ENCODE peak calls at places on chromosomes 6 and 20, in five cellular contexts. G is HS-27A, X is ureter, E is GM19239, H is mesothelial cell of epicardium. M is an unnamed sample.

GRCh38 chr6:107323133-107323785 is 136.1 kb downstream of the PDSS2 start:
- DNase-seq in G (no peak), X (no peak), H (no peak), E (no peak), M (no peak)

GRCh38 chr20:37506166-37506725 is 14.8 kb upstream of the NNAT start:
- DNase-seq in H (no peak), E (no peak), G (no peak), X (no peak), M (no peak)

GRCh38 chr20:57941572-57942381 is 232.0 kb upstream of the PMEPA1 start:
- DNase-seq in X (no peak), E (no peak), H (no peak), G (no peak), M (no peak)

GRCh38 chr6:138891255-138891986 is 95.5 kb downstream of the ECT2L start:
- DNase-seq in G (no peak), H (no peak), X (no peak), E (no peak), M (no peak)

GRCh38 chr6:57221936-57222683 is at the start of gene RAB23:
- DNase-seq in E (peak; percentile 69), X (peak; percentile 88), H (peak; percentile 81), G (peak; percentile 36), M (peak; percentile 62)

GRCh38 chr6:13868236-13868635 is 53.9 kb upstream of the MCUR1 start:
- DNase-seq in G (no peak), E (no peak), H (no peak), X (no peak), M (no peak)

GRCh38 chr6:167827062-167827587 is 414 bp downstream of the AFDN start:
- DNase-seq in H (no peak), G (no peak), E (peak; percentile 77), X (no peak), M (no peak)

GRCh38 chr6:44926556-44926955 is 401.6 kb upstream of the RUNX2 start:
- DNase-seq in X (no peak), E (no peak), G (no peak), H (no peak), M (no peak)

GRCh38 chr6:90729057-90729456 is 142.2 kb upstream of the MAP3K7 start:
- DNase-seq in H (no peak), E (no peak), G (no peak), X (no peak), M (no peak)

GRCh38 chr20:31570735-31571617 is 34.1 kb upstream of the ID1 start:
- DNase-seq in X (no peak), G (no peak), E (no peak), H (no peak), M (no peak)

GRCh38 chr6:18861182-18861581 is 474.0 kb downstream of the RNF144B start:
- DNase-seq in G (no peak), X (no peak), H (no peak), E (no peak), M (no peak)

GRCh38 chr6:71291991-71292390 is 3.4 kb downstream of the OGFRL1 start:
- DNase-seq in H (no peak), E (no peak), G (no peak), X (no peak), M (no peak)

GRCh38 chr6:20674664-20675063 is 140.4 kb downstream of the CDKAL1 start:
- DNase-seq in H (no peak), E (no peak), G (no peak), X (no peak), M (no peak)

GRCh38 chr6:146111864-146112263 is 83.0 kb downstream of the GRM1 start:
- DNase-seq in E (no peak), X (no peak), H (no peak), G (no peak), M (no peak)

GRCh38 chr6:163672710-163673109 is 258.2 kb downstream of the QKI start:
- DNase-seq in X (no peak), E (no peak), G (no peak), H (no peak), M (no peak)

GRCh38 chr6:111013144-111013905 is 31.5 kb downstream of the RPF2 start:
- DNase-seq in X (no peak), E (no peak), H (no peak), G (no peak), M (no peak)

GRCh38 chr6:156867121-156867520 is 89.9 kb downstream of the ARID1B start:
- DNase-seq in H (no peak), X (no peak), G (no peak), E (no peak), M (no peak)

GRCh38 chr6:138162947-138163569 is 1.3 kb downstream of the ARFGEF3 start:
- DNase-seq in H (no peak), X (no peak), E (no peak), G (no peak), M (no peak)